ENCODE peak calls at places on chromosome 17, in four cellular contexts. P is suprapubic skin; X is CD4-positive, alpha-beta T cell; O is H7. C is an unnamed sample.

GRCh38 chr17:70181376-70181775 is 12.0 kb downstream of the KCNJ2 start:
- DNase-seq in P (no peak), X (no peak), O (no peak), C (no peak)

GRCh38 chr17:41481051-41481450 is at the start of gene KRT35:
- DNase-seq in O (no peak), X (no peak), P (no peak), C (no peak)

GRCh38 chr17:57121308-57122042 is 36.4 kb downstream of the AKAP1 start:
- DNase-seq in O (peak; percentile 82), X (no peak), P (no peak), C (peak; percentile 77)

GRCh38 chr17:81350320-81350686 is 45.0 kb upstream of the BAHCC1 start:
- DNase-seq in P (no peak), X (no peak), O (no peak), C (no peak)

GRCh38 chr17:4715071-4715749 is 4.8 kb downstream of the ARRB2 start:
- DNase-seq in X (peak; percentile 57), O (peak; percentile 46), P (no peak), C (no peak)

GRCh38 chr17:8935194-8935593 is 30.3 kb downstream of the PIK3R5 start:
- DNase-seq in P (peak; percentile 58), X (no peak), O (no peak), C (no peak)

GRCh38 chr17:9291912-9292562 is 270.7 kb downstream of the NTN1 start:
- DNase-seq in X (peak; percentile 16), O (peak; percentile 82), P (no peak), C (peak; percentile 60)

GRCh38 chr17:74008196-74008595 is 195.3 kb upstream of the RPL38 start:
- DNase-seq in P (no peak), X (peak; percentile 8), O (peak; percentile 91), C (peak; percentile 63)

GRCh38 chr17:19651461-19652238 is 3.1 kb downstream of the ALDH3A2 start:
- DNase-seq in P (no peak), X (no peak), O (no peak), C (no peak)

GRCh38 chr17:76554131-76554530 is 14.3 kb downstream of the PRCD start:
- DNase-seq in P (no peak), X (no peak), O (no peak), C (no peak)

GRCh38 chr17:8285270-8286181 is 2.9 kb upstream of the RANGRF start:
- DNase-seq in X (no peak), P (no peak), O (no peak), C (no peak)

GRCh38 chr17:8326591-8327583 is 12.8 kb upstream of the ODF4 start:
- DNase-seq in X (peak; percentile 7), O (peak; percentile 89), P (peak; percentile 70), C (no peak)

GRCh38 chr17:28643979-28644781 is 778 bp downstream of the BLTP2 start:
- DNase-seq in O (peak; percentile 82), X (no peak), P (peak; percentile 73), C (peak; percentile 76)

GRCh38 chr17:1082579-1082978 is 85.7 kb downstream of the TIMM22 start:
- DNase-seq in P (no peak), X (no peak), O (no peak), C (no peak)

GRCh38 chr17:7026471-7027115 is 3.7 kb downstream of the BCL6B start:
- DNase-seq in P (no peak), O (no peak), X (no peak), C (no peak)

GRCh38 chr17:82935944-82936767 is 96.3 kb upstream of the ZNF750 start:
- DNase-seq in P (no peak), O (no peak), X (no peak), C (no peak)

GRCh38 chr17:19397556-19398041 is 10.6 kb upstream of the MFAP4 start:
- DNase-seq in O (peak; percentile 80), P (no peak), X (no peak), C (no peak)

C was measured in A549.